ENCODE peak calls at places on chromosome 10, in ten cellular contexts. One of them, this sample, is unnamed.

GRCh38 chr10:24901686-24902399 is 50.6 kb downstream of the PRTFDC1 start:
- DNase-seq in T-helper 17 cell: no peak
- DNase-seq in A549: peak; percentile 86
- DNase-seq in suprapubic skin: no peak
- DNase-seq in stimulated activated CD4-positive, alpha-beta T cell treated with anti-CD3 and anti-CD28 coated beads, Interleukin-15, amount 100 ng/mL, for 1 hour: no peak
- DNase-seq in renal cortical epithelial cell: peak; percentile 99
- DNase-seq in NCI-H345: no peak
- DNase-seq in cardiac fibroblast: peak; percentile 91
- DNase-seq in sciatic nerve: no peak
- DNase-seq in CMK: no peak
- DNase-seq in this sample: peak; percentile 41

GRCh38 chr10:122911889-122912484 is 1.6 kb downstream of the FAM24A start:
- DNase-seq in stimulated activated CD4-positive, alpha-beta T cell treated with anti-CD3 and anti-CD28 coated beads, Interleukin-15, amount 100 ng/mL, for 1 hour: peak; percentile 49
- DNase-seq in CMK: no peak
- DNase-seq in cardiac fibroblast: peak; percentile 64
- DNase-seq in A549: peak; percentile 34
- DNase-seq in suprapubic skin: no peak
- DNase-seq in renal cortical epithelial cell: peak; percentile 39
- DNase-seq in sciatic nerve: no peak
- DNase-seq in T-helper 17 cell: peak; percentile 25
- DNase-seq in NCI-H345: no peak
- DNase-seq in this sample: no peak

GRCh38 chr10:77180794-77181193 is 456.8 kb downstream of the KCNMA1 start:
- DNase-seq in cardiac fibroblast: no peak
- DNase-seq in T-helper 17 cell: no peak
- DNase-seq in NCI-H345: no peak
- DNase-seq in suprapubic skin: no peak
- DNase-seq in sciatic nerve: no peak
- DNase-seq in A549: no peak
- DNase-seq in CMK: no peak
- DNase-seq in stimulated activated CD4-positive, alpha-beta T cell treated with anti-CD3 and anti-CD28 coated beads, Interleukin-15, amount 100 ng/mL, for 1 hour: no peak
- DNase-seq in renal cortical epithelial cell: no peak
- DNase-seq in this sample: no peak

GRCh38 chr10:123139521-123140163 is 3.9 kb downstream of the HMX3 start:
- DNase-seq in NCI-H345: peak; percentile 21
- DNase-seq in suprapubic skin: no peak
- DNase-seq in stimulated activated CD4-positive, alpha-beta T cell treated with anti-CD3 and anti-CD28 coated beads, Interleukin-15, amount 100 ng/mL, for 1 hour: no peak
- DNase-seq in T-helper 17 cell: no peak
- DNase-seq in cardiac fibroblast: peak; percentile 10
- DNase-seq in renal cortical epithelial cell: no peak
- DNase-seq in sciatic nerve: no peak
- DNase-seq in A549: peak; percentile 22
- DNase-seq in CMK: no peak
- DNase-seq in this sample: no peak

GRCh38 chr10:79923669-79924068 is 25.2 kb downstream of the SFTPD start:
- DNase-seq in renal cortical epithelial cell: no peak
- DNase-seq in CMK: no peak
- DNase-seq in suprapubic skin: no peak
- DNase-seq in sciatic nerve: no peak
- DNase-seq in A549: no peak
- DNase-seq in T-helper 17 cell: no peak
- DNase-seq in cardiac fibroblast: no peak
- DNase-seq in stimulated activated CD4-positive, alpha-beta T cell treated with anti-CD3 and anti-CD28 coated beads, Interleukin-15, amount 100 ng/mL, for 1 hour: no peak
- DNase-seq in NCI-H345: no peak
- DNase-seq in this sample: peak; percentile 23

GRCh38 chr10:88023676-88024075 is 160.3 kb downstream of the PTEN start:
- DNase-seq in NCI-H345: no peak
- DNase-seq in CMK: no peak
- DNase-seq in A549: no peak
- DNase-seq in sciatic nerve: no peak
- DNase-seq in cardiac fibroblast: peak; percentile 20
- DNase-seq in stimulated activated CD4-positive, alpha-beta T cell treated with anti-CD3 and anti-CD28 coated beads, Interleukin-15, amount 100 ng/mL, for 1 hour: no peak
- DNase-seq in renal cortical epithelial cell: no peak
- DNase-seq in T-helper 17 cell: no peak
- DNase-seq in suprapubic skin: no peak
- DNase-seq in this sample: no peak

GRCh38 chr10:120204877-120205276 is 252.2 kb upstream of the PLPP4 start:
- DNase-seq in suprapubic skin: no peak
- DNase-seq in A549: no peak
- DNase-seq in cardiac fibroblast: no peak
- DNase-seq in sciatic nerve: no peak
- DNase-seq in stimulated activated CD4-positive, alpha-beta T cell treated with anti-CD3 and anti-CD28 coated beads, Interleukin-15, amount 100 ng/mL, for 1 hour: no peak
- DNase-seq in CMK: no peak
- DNase-seq in T-helper 17 cell: no peak
- DNase-seq in NCI-H345: no peak
- DNase-seq in renal cortical epithelial cell: no peak
- DNase-seq in this sample: no peak

GRCh38 chr10:8600192-8600591 is 545.7 kb downstream of the GATA3 start:
- DNase-seq in suprapubic skin: no peak
- DNase-seq in T-helper 17 cell: no peak
- DNase-seq in cardiac fibroblast: no peak
- DNase-seq in NCI-H345: no peak
- DNase-seq in CMK: no peak
- DNase-seq in stimulated activated CD4-positive, alpha-beta T cell treated with anti-CD3 and anti-CD28 coated beads, Interleukin-15, amount 100 ng/mL, for 1 hour: no peak
- DNase-seq in renal cortical epithelial cell: no peak
- DNase-seq in sciatic nerve: no peak
- DNase-seq in A549: no peak
- DNase-seq in this sample: no peak

GRCh38 chr10:19043431-19043830 is 5.2 kb upstream of the MALRD1 start:
- DNase-seq in renal cortical epithelial cell: no peak
- DNase-seq in NCI-H345: no peak
- DNase-seq in CMK: no peak
- DNase-seq in A549: no peak
- DNase-seq in T-helper 17 cell: no peak
- DNase-seq in cardiac fibroblast: no peak
- DNase-seq in suprapubic skin: no peak
- DNase-seq in stimulated activated CD4-positive, alpha-beta T cell treated with anti-CD3 and anti-CD28 coated beads, Interleukin-15, amount 100 ng/mL, for 1 hour: no peak
- DNase-seq in sciatic nerve: no peak
- DNase-seq in this sample: no peak

GRCh38 chr10:103800789-103801540 is 54.4 kb downstream of the SH3PXD2A start:
- DNase-seq in renal cortical epithelial cell: peak; percentile 59
- DNase-seq in A549: no peak
- DNase-seq in sciatic nerve: no peak
- DNase-seq in CMK: no peak
- DNase-seq in stimulated activated CD4-positive, alpha-beta T cell treated with anti-CD3 and anti-CD28 coated beads, Interleukin-15, amount 100 ng/mL, for 1 hour: no peak
- DNase-seq in T-helper 17 cell: no peak
- DNase-seq in suprapubic skin: no peak
- DNase-seq in NCI-H345: peak; percentile 14
- DNase-seq in cardiac fibroblast: no peak
- DNase-seq in this sample: no peak

GRCh38 chr10:124354411-124355382 is 64.0 kb downstream of the OAT start:
- DNase-seq in CMK: peak; percentile 5
- DNase-seq in cardiac fibroblast: peak; percentile 74
- DNase-seq in A549: peak; percentile 65
- DNase-seq in renal cortical epithelial cell: peak; percentile 19
- DNase-seq in sciatic nerve: peak; percentile 82
- DNase-seq in NCI-H345: peak; percentile 58
- DNase-seq in suprapubic skin: no peak
- DNase-seq in T-helper 17 cell: no peak
- DNase-seq in stimulated activated CD4-positive, alpha-beta T cell treated with anti-CD3 and anti-CD28 coated beads, Interleukin-15, amount 100 ng/mL, for 1 hour: peak; percentile 22
- DNase-seq in this sample: peak; percentile 63

GRCh38 chr10:102268333-102268999 is 23.1 kb downstream of the GBF1 start:
- DNase-seq in A549: no peak
- DNase-seq in stimulated activated CD4-positive, alpha-beta T cell treated with anti-CD3 and anti-CD28 coated beads, Interleukin-15, amount 100 ng/mL, for 1 hour: no peak
- DNase-seq in sciatic nerve: no peak
- DNase-seq in suprapubic skin: no peak
- DNase-seq in cardiac fibroblast: peak; percentile 49
- DNase-seq in renal cortical epithelial cell: peak; percentile 89
- DNase-seq in NCI-H345: no peak
- DNase-seq in CMK: no peak
- DNase-seq in T-helper 17 cell: no peak
- DNase-seq in this sample: no peak

GRCh38 chr10:33509231-33509871 is 174.9 kb upstream of the NRP1 start:
- DNase-seq in CMK: no peak
- DNase-seq in sciatic nerve: no peak
- DNase-seq in cardiac fibroblast: peak; percentile 88
- DNase-seq in stimulated activated CD4-positive, alpha-beta T cell treated with anti-CD3 and anti-CD28 coated beads, Interleukin-15, amount 100 ng/mL, for 1 hour: no peak
- DNase-seq in NCI-H345: peak; percentile 39
- DNase-seq in T-helper 17 cell: no peak
- DNase-seq in renal cortical epithelial cell: peak; percentile 97
- DNase-seq in A549: peak; percentile 68
- DNase-seq in suprapubic skin: no peak
- DNase-seq in this sample: peak; percentile 46

GRCh38 chr10:35300063-35300699 is 36.1 kb upstream of the CCNY start:
- DNase-seq in renal cortical epithelial cell: no peak
- DNase-seq in sciatic nerve: peak; percentile 63
- DNase-seq in NCI-H345: no peak
- DNase-seq in suprapubic skin: peak; percentile 85
- DNase-seq in T-helper 17 cell: no peak
- DNase-seq in cardiac fibroblast: peak; percentile 95
- DNase-seq in A549: peak; percentile 55
- DNase-seq in stimulated activated CD4-positive, alpha-beta T cell treated with anti-CD3 and anti-CD28 coated beads, Interleukin-15, amount 100 ng/mL, for 1 hour: no peak
- DNase-seq in CMK: no peak
- DNase-seq in this sample: no peak

GRCh38 chr10:69439350-69439739 is 11.9 kb upstream of the TSPAN15 start:
- DNase-seq in stimulated activated CD4-positive, alpha-beta T cell treated with anti-CD3 and anti-CD28 coated beads, Interleukin-15, amount 100 ng/mL, for 1 hour: no peak
- DNase-seq in T-helper 17 cell: no peak
- DNase-seq in sciatic nerve: no peak
- DNase-seq in cardiac fibroblast: no peak
- DNase-seq in A549: no peak
- DNase-seq in NCI-H345: no peak
- DNase-seq in suprapubic skin: no peak
- DNase-seq in renal cortical epithelial cell: peak; percentile 66
- DNase-seq in CMK: no peak
- DNase-seq in this sample: no peak

GRCh38 chr10:35942052-35942451 is 300.0 kb upstream of the FZD8 start:
- DNase-seq in stimulated activated CD4-positive, alpha-beta T cell treated with anti-CD3 and anti-CD28 coated beads, Interleukin-15, amount 100 ng/mL, for 1 hour: no peak
- DNase-seq in renal cortical epithelial cell: no peak
- DNase-seq in NCI-H345: no peak
- DNase-seq in T-helper 17 cell: no peak
- DNase-seq in A549: no peak
- DNase-seq in cardiac fibroblast: no peak
- DNase-seq in sciatic nerve: no peak
- DNase-seq in CMK: no peak
- DNase-seq in suprapubic skin: no peak
- DNase-seq in this sample: no peak

GRCh38 chr10:47192273-47192672 is 107.7 kb upstream of the GDF10 start:
- DNase-seq in renal cortical epithelial cell: no peak
- DNase-seq in T-helper 17 cell: no peak
- DNase-seq in CMK: no peak
- DNase-seq in cardiac fibroblast: no peak
- DNase-seq in suprapubic skin: no peak
- DNase-seq in NCI-H345: no peak
- DNase-seq in sciatic nerve: no peak
- DNase-seq in A549: no peak
- DNase-seq in stimulated activated CD4-positive, alpha-beta T cell treated with anti-CD3 and anti-CD28 coated beads, Interleukin-15, amount 100 ng/mL, for 1 hour: no peak
- DNase-seq in this sample: no peak

GRCh38 chr10:75407716-75408511 is 6.3 kb upstream of the ZNF503 start:
- DNase-seq in A549: no peak
- DNase-seq in cardiac fibroblast: peak; percentile 50
- DNase-seq in suprapubic skin: no peak
- DNase-seq in stimulated activated CD4-positive, alpha-beta T cell treated with anti-CD3 and anti-CD28 coated beads, Interleukin-15, amount 100 ng/mL, for 1 hour: no peak
- DNase-seq in CMK: no peak
- DNase-seq in sciatic nerve: peak; percentile 69
- DNase-seq in renal cortical epithelial cell: no peak
- DNase-seq in NCI-H345: no peak
- DNase-seq in T-helper 17 cell: no peak
- DNase-seq in this sample: peak; percentile 51

GRCh38 chr10:113139695-113140094 is 189.6 kb downstream of the TCF7L2 start:
- DNase-seq in stimulated activated CD4-positive, alpha-beta T cell treated with anti-CD3 and anti-CD28 coated beads, Interleukin-15, amount 100 ng/mL, for 1 hour: no peak
- DNase-seq in A549: no peak
- DNase-seq in NCI-H345: no peak
- DNase-seq in cardiac fibroblast: peak; percentile 22
- DNase-seq in CMK: no peak
- DNase-seq in renal cortical epithelial cell: peak; percentile 41
- DNase-seq in suprapubic skin: no peak
- DNase-seq in T-helper 17 cell: no peak
- DNase-seq in sciatic nerve: no peak
- DNase-seq in this sample: no peak

GRCh38 chr10:13560597-13560996 is 26.2 kb upstream of the PRPF18 start:
- DNase-seq in renal cortical epithelial cell: peak; percentile 98
- DNase-seq in A549: no peak
- DNase-seq in stimulated activated CD4-positive, alpha-beta T cell treated with anti-CD3 and anti-CD28 coated beads, Interleukin-15, amount 100 ng/mL, for 1 hour: no peak
- DNase-seq in suprapubic skin: no peak
- DNase-seq in sciatic nerve: no peak
- DNase-seq in CMK: no peak
- DNase-seq in T-helper 17 cell: no peak
- DNase-seq in NCI-H345: peak; percentile 41
- DNase-seq in cardiac fibroblast: peak; percentile 12
- DNase-seq in this sample: no peak

GRCh38 chr10:132685921-132686680 is 99.8 kb downstream of the NKX6-2 start:
- DNase-seq in renal cortical epithelial cell: no peak
- DNase-seq in NCI-H345: no peak
- DNase-seq in cardiac fibroblast: no peak
- DNase-seq in suprapubic skin: peak; percentile 62
- DNase-seq in A549: no peak
- DNase-seq in CMK: no peak
- DNase-seq in stimulated activated CD4-positive, alpha-beta T cell treated with anti-CD3 and anti-CD28 coated beads, Interleukin-15, amount 100 ng/mL, for 1 hour: no peak
- DNase-seq in sciatic nerve: peak; percentile 49
- DNase-seq in T-helper 17 cell: no peak
- DNase-seq in this sample: no peak

GRCh38 chr10:89537361-89537760 is 2.0 kb upstream of the SLC16A12 start:
- DNase-seq in A549: no peak
- DNase-seq in NCI-H345: no peak
- DNase-seq in T-helper 17 cell: no peak
- DNase-seq in stimulated activated CD4-positive, alpha-beta T cell treated with anti-CD3 and anti-CD28 coated beads, Interleukin-15, amount 100 ng/mL, for 1 hour: no peak
- DNase-seq in sciatic nerve: no peak
- DNase-seq in renal cortical epithelial cell: peak; percentile 65
- DNase-seq in CMK: no peak
- DNase-seq in suprapubic skin: no peak
- DNase-seq in cardiac fibroblast: no peak
- DNase-seq in this sample: no peak

GRCh38 chr10:62015994-62016393 is 114.5 kb downstream of the ARID5B start:
- DNase-seq in suprapubic skin: no peak
- DNase-seq in renal cortical epithelial cell: no peak
- DNase-seq in cardiac fibroblast: peak; percentile 59
- DNase-seq in T-helper 17 cell: no peak
- DNase-seq in A549: no peak
- DNase-seq in NCI-H345: no peak
- DNase-seq in sciatic nerve: no peak
- DNase-seq in CMK: no peak
- DNase-seq in stimulated activated CD4-positive, alpha-beta T cell treated with anti-CD3 and anti-CD28 coated beads, Interleukin-15, amount 100 ng/mL, for 1 hour: no peak
- DNase-seq in this sample: no peak

GRCh38 chr10:121436630-121437311 is 161.5 kb downstream of the FGFR2 start:
- DNase-seq in sciatic nerve: no peak
- DNase-seq in suprapubic skin: no peak
- DNase-seq in T-helper 17 cell: no peak
- DNase-seq in A549: no peak
- DNase-seq in cardiac fibroblast: no peak
- DNase-seq in stimulated activated CD4-positive, alpha-beta T cell treated with anti-CD3 and anti-CD28 coated beads, Interleukin-15, amount 100 ng/mL, for 1 hour: no peak
- DNase-seq in CMK: no peak
- DNase-seq in NCI-H345: no peak
- DNase-seq in renal cortical epithelial cell: no peak
- DNase-seq in this sample: no peak

GRCh38 chr10:30098624-30099023 is 39.2 kb upstream of the JCAD start:
- DNase-seq in renal cortical epithelial cell: peak; percentile 37
- DNase-seq in suprapubic skin: no peak
- DNase-seq in NCI-H345: no peak
- DNase-seq in sciatic nerve: no peak
- DNase-seq in cardiac fibroblast: peak; percentile 67
- DNase-seq in stimulated activated CD4-positive, alpha-beta T cell treated with anti-CD3 and anti-CD28 coated beads, Interleukin-15, amount 100 ng/mL, for 1 hour: no peak
- DNase-seq in A549: no peak
- DNase-seq in T-helper 17 cell: no peak
- DNase-seq in CMK: no peak
- DNase-seq in this sample: no peak

GRCh38 chr10:70935631-70936030 is 47.3 kb upstream of the PCBD1 start:
- DNase-seq in suprapubic skin: no peak
- DNase-seq in sciatic nerve: no peak
- DNase-seq in T-helper 17 cell: no peak
- DNase-seq in stimulated activated CD4-positive, alpha-beta T cell treated with anti-CD3 and anti-CD28 coated beads, Interleukin-15, amount 100 ng/mL, for 1 hour: no peak
- DNase-seq in A549: no peak
- DNase-seq in cardiac fibroblast: no peak
- DNase-seq in NCI-H345: no peak
- DNase-seq in renal cortical epithelial cell: no peak
- DNase-seq in CMK: no peak
- DNase-seq in this sample: no peak

GRCh38 chr10:108461976-108462375 is 1297.5 kb upstream of the SORCS1 start:
- DNase-seq in NCI-H345: no peak
- DNase-seq in CMK: no peak
- DNase-seq in sciatic nerve: no peak
- DNase-seq in stimulated activated CD4-positive, alpha-beta T cell treated with anti-CD3 and anti-CD28 coated beads, Interleukin-15, amount 100 ng/mL, for 1 hour: no peak
- DNase-seq in suprapubic skin: no peak
- DNase-seq in T-helper 17 cell: no peak
- DNase-seq in cardiac fibroblast: no peak
- DNase-seq in A549: no peak
- DNase-seq in renal cortical epithelial cell: no peak
- DNase-seq in this sample: no peak

GRCh38 chr10:129703287-129704137 is 236.5 kb downstream of the MGMT start:
- DNase-seq in sciatic nerve: no peak
- DNase-seq in CMK: no peak
- DNase-seq in stimulated activated CD4-positive, alpha-beta T cell treated with anti-CD3 and anti-CD28 coated beads, Interleukin-15, amount 100 ng/mL, for 1 hour: no peak
- DNase-seq in A549: no peak
- DNase-seq in renal cortical epithelial cell: no peak
- DNase-seq in T-helper 17 cell: no peak
- DNase-seq in cardiac fibroblast: no peak
- DNase-seq in suprapubic skin: no peak
- DNase-seq in NCI-H345: no peak
- DNase-seq in this sample: no peak